ENCODE peak calls at places on chromosome 17, in four cellular contexts. One of them, this sample, is unnamed.

GRCh38 chr17:20073056-20073979 is 64.2 kb downstream of the SPECC1 start:
- DNase-seq in GM12878: no peak
- DNase-seq in HepG2: no peak
- DNase-seq in K562: no peak
- DNase-seq in this sample: no peak

GRCh38 chr17:49602783-49603182 is 27.1 kb downstream of the NXPH3 start:
- DNase-seq in GM12878: no peak
- DNase-seq in HepG2: no peak
- DNase-seq in K562: no peak
- DNase-seq in this sample: no peak

GRCh38 chr17:38703742-38704644 is 1.1 kb upstream of the MLLT6 start:
- DNase-seq in GM12878: no peak
- DNase-seq in HepG2: peak; percentile 100
- DNase-seq in K562: peak; percentile 85
- DNase-seq in this sample: peak; percentile 80

GRCh38 chr17:32490101-32490482 is 3.3 kb downstream of the CDK5R1 start:
- DNase-seq in GM12878: no peak
- DNase-seq in HepG2: no peak
- DNase-seq in K562: no peak
- DNase-seq in this sample: peak; percentile 85

GRCh38 chr17:34095101-34095500 is 160.0 kb upstream of the CCL2 start:
- DNase-seq in GM12878: no peak
- DNase-seq in HepG2: no peak
- DNase-seq in K562: no peak
- DNase-seq in this sample: no peak

GRCh38 chr17:59121901-59122480 is 15.3 kb upstream of the TRIM37 start:
- DNase-seq in GM12878: no peak
- DNase-seq in HepG2: no peak
- DNase-seq in K562: no peak
- DNase-seq in this sample: no peak

GRCh38 chr17:9714801-9715200 is 69.5 kb downstream of the USP43 start:
- DNase-seq in GM12878: no peak
- DNase-seq in HepG2: no peak
- DNase-seq in K562: no peak
- DNase-seq in this sample: no peak

GRCh38 chr17:40437095-40437732 is 6.0 kb upstream of the IGFBP4 start:
- DNase-seq in GM12878: no peak
- DNase-seq in HepG2: no peak
- DNase-seq in K562: peak; percentile 68
- DNase-seq in this sample: no peak

GRCh38 chr17:2347805-2348685 is 10.7 kb downstream of the SGSM2 start:
- DNase-seq in GM12878: no peak
- DNase-seq in HepG2: peak; percentile 92
- DNase-seq in K562: no peak
- DNase-seq in this sample: no peak

GRCh38 chr17:76709077-76709950 is 1.5 kb downstream of the MXRA7 start:
- DNase-seq in GM12878: no peak
- DNase-seq in HepG2: peak; percentile 41
- DNase-seq in K562: no peak
- DNase-seq in this sample: peak; percentile 82

GRCh38 chr17:7098802-7099459 is 15.7 kb downstream of the ASGR2 start:
- DNase-seq in GM12878: no peak
- DNase-seq in HepG2: no peak
- DNase-seq in K562: no peak
- DNase-seq in this sample: no peak

GRCh38 chr17:2750721-2751120 is 1.3 kb upstream of the CCDC92B start:
- DNase-seq in GM12878: no peak
- DNase-seq in HepG2: no peak
- DNase-seq in K562: no peak
- DNase-seq in this sample: no peak

GRCh38 chr17:63984651-63985386 is 12.1 kb upstream of the SCN4A start:
- DNase-seq in GM12878: no peak
- DNase-seq in HepG2: peak; percentile 38
- DNase-seq in K562: peak; percentile 48
- DNase-seq in this sample: no peak

GRCh38 chr17:77128895-77129567 is 11.7 kb upstream of the SEC14L1 start:
- DNase-seq in GM12878: no peak
- DNase-seq in HepG2: no peak
- DNase-seq in K562: no peak
- DNase-seq in this sample: no peak

DNA sequence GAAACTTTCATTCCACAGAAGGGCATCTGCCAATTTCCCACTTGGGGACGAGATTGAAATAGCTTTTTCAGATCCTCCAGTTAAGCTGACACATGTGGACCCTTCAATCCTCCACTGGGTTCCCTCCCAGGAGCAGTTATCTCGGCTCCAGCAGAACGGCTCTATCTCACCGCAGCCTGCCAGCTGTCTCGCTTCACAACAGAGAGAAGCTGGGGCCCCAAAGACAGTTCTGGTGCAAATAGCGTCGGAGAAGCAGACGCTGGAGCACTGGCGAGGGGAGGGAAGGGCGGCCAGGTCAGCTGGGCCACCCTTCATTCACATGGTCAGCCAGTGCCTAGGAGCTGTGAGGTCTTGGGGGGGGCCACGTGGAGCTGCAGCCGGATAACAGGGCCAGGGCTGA is 141.2 kb upstream of the SDK2 start:
- DNase-seq in GM12878: no peak
- DNase-seq in HepG2: no peak
- DNase-seq in K562: no peak
- DNase-seq in this sample: no peak
- H3K27me3 ChIP-seq in GM12878: no peaks in the 10 kb centered on the region
- H3K27me3 ChIP-seq in HepG2: peaks cover 2% of the 10 kb centered on the region
- H3K27me3 ChIP-seq in K562: peaks cover 27% of the 10 kb centered on the region
- H3K27me3 ChIP-seq in this sample: no peaks in the 10 kb centered on the region

GRCh38 chr17:5780476-5780875 is 196.2 kb upstream of the NLRP1 start:
- DNase-seq in GM12878: no peak
- DNase-seq in HepG2: no peak
- DNase-seq in K562: peak; percentile 7
- DNase-seq in this sample: no peak
- TF ChIP-seq ZBTB33 in GM12878: no peak
- TF ChIP-seq ZBTB33 in HepG2: no peak
- TF ChIP-seq ZBTB33 in K562: no peak
- TF ChIP-seq ZBTB33 in this sample: no peak

DNA sequence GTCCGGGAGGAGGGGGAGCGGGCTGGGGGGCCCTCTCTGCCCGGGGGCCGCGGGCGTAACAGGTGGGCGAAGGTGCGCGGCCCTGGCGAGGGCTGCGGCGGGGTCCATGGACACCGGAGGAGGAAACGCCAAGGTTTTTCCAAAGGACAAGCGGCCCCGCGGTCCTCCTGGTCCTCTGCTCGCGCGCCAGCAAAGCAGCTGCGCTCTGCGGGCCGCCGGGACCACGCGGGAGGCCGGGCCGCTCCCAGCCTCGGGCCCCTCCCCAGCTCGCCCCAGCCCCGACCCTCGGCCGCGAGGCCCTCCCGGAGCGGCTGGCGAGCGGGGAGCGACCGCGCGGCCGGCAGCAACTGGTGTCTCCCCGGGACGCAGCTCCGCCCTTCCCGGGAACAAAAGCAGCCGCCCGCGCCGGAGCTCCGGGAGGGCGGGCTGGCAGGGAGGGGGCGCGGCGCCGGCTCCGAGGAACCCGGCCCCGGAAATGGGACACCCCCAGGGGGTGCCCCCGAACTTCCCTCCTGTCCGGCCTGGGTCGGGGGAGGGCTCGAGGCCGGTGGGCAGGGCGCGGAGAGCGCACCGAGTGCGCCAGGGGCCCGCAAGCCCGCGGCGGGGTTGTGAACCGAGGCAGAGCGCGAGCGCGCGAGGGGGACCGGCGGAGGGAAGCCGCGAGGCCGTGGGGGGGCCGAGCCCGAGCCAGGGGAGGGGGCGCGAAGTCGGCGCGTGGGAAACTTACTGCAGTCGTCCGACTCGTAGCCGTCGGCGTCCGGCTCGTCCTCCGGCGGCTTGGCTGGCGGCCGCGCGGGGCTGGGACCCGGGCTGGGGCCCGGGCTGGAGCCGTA is 854 bp downstream of the DOC2B start:
- DNase-seq in GM12878: no peak
- DNase-seq in HepG2: no peak
- DNase-seq in K562: no peak
- DNase-seq in this sample: peak; percentile 76
- TF ChIP-seq RFX5 in GM12878: no peak
- TF ChIP-seq RFX5 in HepG2: no peak
- TF ChIP-seq RFX5 in K562: no peak
- TF ChIP-seq RFX5 in this sample: no peak

GRCh38 chr17:45690876-45691275 is 93.2 kb upstream of the CRHR1 start:
- DNase-seq in GM12878: no peak
- DNase-seq in HepG2: no peak
- DNase-seq in K562: no peak
- DNase-seq in this sample: no peak
- H3K27me3 ChIP-seq in GM12878: peaks cover 6% of the 10 kb centered on the region
- H3K27me3 ChIP-seq in HepG2: peaks cover 11% of the 10 kb centered on the region
- H3K27me3 ChIP-seq in K562: peaks cover 27% of the 10 kb centered on the region
- H3K27me3 ChIP-seq in this sample: peaks cover 10% of the 10 kb centered on the region

GRCh38 chr17:81409190-81409935 is 14.1 kb downstream of the BAHCC1 start:
- DNase-seq in GM12878: no peak
- DNase-seq in HepG2: no peak
- DNase-seq in K562: peak; percentile 71
- DNase-seq in this sample: peak; percentile 69

GRCh38 chr17:81413497-81414135 is 18.4 kb downstream of the BAHCC1 start:
- DNase-seq in GM12878: no peak
- DNase-seq in HepG2: no peak
- DNase-seq in K562: no peak
- DNase-seq in this sample: no peak

GRCh38 chr17:81412490-81413093 is 17.3 kb downstream of the BAHCC1 start:
- DNase-seq in GM12878: no peak
- DNase-seq in HepG2: no peak
- DNase-seq in K562: peak; percentile 80
- DNase-seq in this sample: no peak

GRCh38 chr17:81410852-81411251 is 15.6 kb downstream of the BAHCC1 start:
- DNase-seq in GM12878: no peak
- DNase-seq in HepG2: no peak
- DNase-seq in K562: no peak
- DNase-seq in this sample: no peak

DNA sequence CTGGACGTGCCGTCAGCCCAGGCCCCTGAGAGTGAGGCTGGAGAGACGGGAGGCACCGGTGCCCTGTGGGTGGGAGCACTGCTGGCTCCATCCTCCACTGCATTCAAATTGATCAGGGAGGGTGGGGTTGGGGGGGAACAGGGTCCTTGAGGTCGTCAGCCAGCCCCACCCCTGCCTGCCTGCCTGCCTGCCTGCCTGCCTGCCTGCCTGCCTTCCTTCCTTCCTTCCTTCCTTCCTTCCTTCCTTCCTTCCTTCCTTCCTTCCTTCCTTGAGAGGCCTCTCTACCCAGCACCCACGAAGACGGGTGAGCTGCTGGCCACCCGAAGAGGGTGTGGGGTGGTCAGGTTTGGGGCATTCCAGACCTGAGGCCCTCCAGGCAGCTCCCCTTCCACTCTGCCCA is 16.0 kb downstream of the BAHCC1 start:
- DNase-seq in GM12878: no peak
- DNase-seq in HepG2: no peak
- DNase-seq in K562: no peak
- DNase-seq in this sample: no peak
- TF ChIP-seq ZBTB33 in GM12878: no peak
- TF ChIP-seq ZBTB33 in HepG2: no peak
- TF ChIP-seq ZBTB33 in K562: no peak
- TF ChIP-seq ZBTB33 in this sample: no peak

GRCh38 chr17:3929764-3930163 is 13.5 kb upstream of the P2RX1 start:
- DNase-seq in GM12878: no peak
- DNase-seq in HepG2: no peak
- DNase-seq in K562: no peak
- DNase-seq in this sample: no peak

GRCh38 chr17:3937359-3937758 is 21.1 kb upstream of the P2RX1 start:
- DNase-seq in GM12878: no peak
- DNase-seq in HepG2: no peak
- DNase-seq in K562: no peak
- DNase-seq in this sample: no peak

GRCh38 chr17:3935825-3936355 is 19.6 kb upstream of the P2RX1 start:
- DNase-seq in GM12878: no peak
- DNase-seq in HepG2: no peak
- DNase-seq in K562: no peak
- DNase-seq in this sample: no peak

GRCh38 chr17:3929181-3929580 is 12.9 kb upstream of the P2RX1 start:
- DNase-seq in GM12878: no peak
- DNase-seq in HepG2: no peak
- DNase-seq in K562: no peak
- DNase-seq in this sample: no peak

GRCh38 chr17:3935140-3935542 is 18.9 kb upstream of the P2RX1 start:
- DNase-seq in GM12878: no peak
- DNase-seq in HepG2: peak; percentile 73
- DNase-seq in K562: no peak
- DNase-seq in this sample: peak; percentile 75
- TF ChIP-seq RFX5 in GM12878: no peak
- TF ChIP-seq RFX5 in HepG2: no peak
- TF ChIP-seq RFX5 in K562: no peak
- TF ChIP-seq RFX5 in this sample: no peak

GRCh38 chr17:48513653-48514482 is 16.9 kb downstream of the HOXB1 start:
- DNase-seq in GM12878: no peak
- DNase-seq in HepG2: no peak
- DNase-seq in K562: peak; percentile 51
- DNase-seq in this sample: no peak

GRCh38 chr17:48510381-48510760 is 20.4 kb downstream of the HOXB1 start:
- DNase-seq in GM12878: no peak
- DNase-seq in HepG2: no peak
- DNase-seq in K562: no peak
- DNase-seq in this sample: no peak

GRCh38 chr17:48510761-48511604 is 19.8 kb downstream of the HOXB1 start:
- DNase-seq in GM12878: peak; percentile 73
- DNase-seq in HepG2: no peak
- DNase-seq in K562: no peak
- DNase-seq in this sample: no peak

GRCh38 chr17:48514483-48514876 is 16.3 kb downstream of the HOXB1 start:
- DNase-seq in GM12878: no peak
- DNase-seq in HepG2: no peak
- DNase-seq in K562: no peak
- DNase-seq in this sample: no peak

GRCh38 chr17:48513097-48513496 is 17.7 kb downstream of the HOXB1 start:
- DNase-seq in GM12878: no peak
- DNase-seq in HepG2: no peak
- DNase-seq in K562: no peak
- DNase-seq in this sample: no peak
- H3K27me3 ChIP-seq in GM12878: no peaks in the 10 kb centered on the region
- H3K27me3 ChIP-seq in HepG2: no peaks in the 10 kb centered on the region
- H3K27me3 ChIP-seq in K562: no peaks in the 10 kb centered on the region
- H3K27me3 ChIP-seq in this sample: peaks cover 80% of the 10 kb centered on the region